ENCODE peak calls at places on chromosomes 7 and 10, in ten cellular contexts. U is T-helper 17 cell; F is heart left ventricle; S is naive thymus-derived CD8-positive, alpha-beta T cell; W is SK-N-SH treated with all-trans-retinoic acid at 6 μM for 48 hours; B is lower lobe of right lung; M is activated naive CD8-positive, alpha-beta T cell treated with anti-CD3 and anti-CD28 coated beads, Interleukin-2, amount 50 U/mL, for 24 hours; J is left ventricle myocardium superior; H is left lung; V is mucosa of descending colon. L is an unnamed sample.

GRCh38 chr7:55873765-55874164 is 11.2 kb upstream of the SEPTIN14 start:
- ATAC-seq in H (no peak), U (no peak), F (no peak), V (no peak), W (no peak), S (no peak), J (no peak), B (no peak), M (no peak), L (no peak)

GRCh38 chr10:22927661-22928403 is at the start of gene ARMC3:
- ATAC-seq in F (peak), H (peak), U (peak), S (peak), M (peak), W (peak), V (peak), J (peak), B (peak), L (peak)

GRCh38 chr10:35641430-35642015 is 573 bp downstream of the FZD8 start:
- ATAC-seq in V (peak), B (peak), W (peak), S (no peak), J (peak), M (peak), U (no peak), H (peak), F (peak), L (peak)

GRCh38 chr10:105161767-105162166 is 520.7 kb downstream of the SORCS3 start:
- ATAC-seq in H (no peak), F (no peak), W (no peak), M (no peak), S (no peak), J (no peak), B (no peak), U (no peak), V (no peak), L (no peak)

GRCh38 chr10:71092812-71093391 is 119.5 kb upstream of the UNC5B start:
- ATAC-seq in W (no peak), V (no peak), S (no peak), J (peak), F (peak), B (no peak), U (no peak), M (no peak), H (no peak), L (no peak)

GRCh38 chr7:115782716-115783460 is 247.7 kb downstream of the TFEC start:
- ATAC-seq in S (no peak), B (no peak), M (no peak), F (no peak), V (peak), H (no peak), J (no peak), U (no peak), W (peak), L (no peak)

GRCh38 chr7:19772858-19773337 is 519 bp downstream of the TMEM196 start:
- ATAC-seq in W (peak), U (peak), F (no peak), J (no peak), B (peak), H (peak), V (peak), M (no peak), S (peak), L (no peak)

GRCh38 chr7:77349141-77349540 is 67.0 kb downstream of the GSAP start:
- ATAC-seq in B (peak), F (no peak), S (no peak), J (no peak), V (no peak), U (no peak), H (peak), W (peak), M (no peak), L (no peak)

GRCh38 chr10:110944997-110945396 is 25.6 kb downstream of the SHOC2 start:
- ATAC-seq in W (no peak), B (no peak), U (no peak), V (no peak), S (no peak), M (no peak), J (peak), H (peak), F (peak), L (no peak)

GRCh38 chr10:103612462-103613365 is 119.2 kb downstream of the NEURL1 start:
- ATAC-seq in S (no peak), H (peak), M (no peak), J (no peak), F (peak), B (peak), V (peak), U (no peak), W (no peak), L (no peak)

GRCh38 chr10:128522551-128523289 is 396.5 kb upstream of the MKI67 start:
- ATAC-seq in V (no peak), H (no peak), M (no peak), F (no peak), B (no peak), J (no peak), S (no peak), U (no peak), W (no peak), L (no peak)

GRCh38 chr7:101245147-101245668 is 327 bp upstream of the FIS1 start:
- ATAC-seq in H (no peak), B (no peak), U (no peak), S (no peak), W (no peak), J (no peak), V (no peak), M (no peak), F (no peak), L (no peak)

GRCh38 chr10:70753841-70754621 is 31.1 kb downstream of the TBATA start:
- ATAC-seq in S (no peak), F (peak), M (no peak), B (peak), W (no peak), U (no peak), J (peak), V (no peak), H (peak), L (no peak)

GRCh38 chr7:141945356-141945755 is 1.4 kb downstream of the CLEC5A start:
- ATAC-seq in V (no peak), F (no peak), B (peak), W (no peak), M (peak), H (peak), S (no peak), U (peak), J (no peak), L (no peak)

GRCh38 chr10:3107426-3107961 is 40.1 kb downstream of the PFKP start:
- ATAC-seq in S (no peak), W (peak), B (peak), U (no peak), F (peak), M (no peak), J (peak), V (peak), H (peak), L (no peak)

GRCh38 chr10:62121197-62121550 is 147.5 kb downstream of the RTKN2 start:
- ATAC-seq in F (no peak), H (no peak), J (no peak), W (no peak), U (peak), B (no peak), V (no peak), S (no peak), M (peak), L (no peak)

GRCh38 chr10:34049887-34050286 is 715.4 kb upstream of the NRP1 start:
- ATAC-seq in F (no peak), H (peak), J (no peak), B (no peak), S (no peak), U (no peak), V (no peak), W (peak), M (peak), L (no peak)

GRCh38 chr7:152369518-152369917 is 66.3 kb downstream of the KMT2C start:
- ATAC-seq in H (no peak), J (no peak), W (no peak), B (no peak), M (no peak), V (no peak), U (no peak), S (no peak), F (no peak), L (no peak)

GRCh38 chr10:3282341-3282740 is 109.8 kb upstream of the PITRM1 start:
- ATAC-seq in M (no peak), F (no peak), U (no peak), V (no peak), J (peak), H (no peak), S (no peak), W (no peak), B (no peak), L (no peak)

GRCh38 chr7:45021604-45022296 is 21.7 kb downstream of the CCM2 start:
- ATAC-seq in F (no peak), M (peak), V (no peak), B (no peak), U (peak), S (peak), W (no peak), J (no peak), H (no peak), L (peak)

GRCh38 chr7:44853391-44853790 is 5.5 kb upstream of the H2AZ2 start:
- ATAC-seq in H (no peak), V (no peak), F (no peak), U (no peak), J (no peak), W (no peak), M (peak), S (no peak), B (no peak), L (no peak)

GRCh38 chr10:132420469-132421376 is 23.7 kb downstream of the PWWP2B start:
- ATAC-seq in B (peak), W (peak), S (no peak), F (peak), M (peak), H (peak), J (peak), U (no peak), V (peak), L (peak)